ENCODE peak calls at places on chromosomes 16 and 17, in nine cellular contexts. D is cardiac fibroblast, R is ascending aorta, J is cardiac muscle cell, F is fibroblast of mammary gland, C is IMR-90, L is prostate gland, I is esophagus squamous epithelium, P is HCT116. N is an unnamed sample.

GRCh38 chr16:61413026-61413425 is 623.2 kb downstream of the CDH8 start:
- DNase-seq in R (no peak), I (no peak), J (no peak), F (no peak), L (no peak), D (no peak), C (no peak), P (no peak), N (no peak)

GRCh38 chr17:48244121-48244711 is 136.7 kb downstream of the SNX11 start:
- DNase-seq in L (no peak), R (no peak), P (peak; percentile 73), D (peak; percentile 54), J (no peak), F (no peak), C (peak; percentile 29), I (no peak), N (no peak)

GRCh38 chr17:34675143-34675542 is 95.8 kb downstream of the TMEM132E start:
- DNase-seq in J (no peak), P (no peak), L (no peak), D (no peak), F (no peak), C (no peak), I (no peak), R (no peak), N (no peak)

GRCh38 chr16:2082171-2082982 is 34.6 kb downstream of the TSC2 start:
- DNase-seq in R (no peak), P (no peak), C (peak; percentile 41), L (peak; percentile 86), F (peak; percentile 37), J (no peak), I (no peak), D (peak; percentile 41), N (no peak)

GRCh38 chr17:45792995-45793755 is 9.1 kb downstream of the CRHR1 start:
- DNase-seq in L (no peak), I (no peak), F (peak; percentile 2), J (no peak), C (no peak), P (no peak), D (peak; percentile 37), R (no peak), N (no peak)

GRCh38 chr16:84817206-84817605 is 2.6 kb upstream of the CRISPLD2 start:
- DNase-seq in J (no peak), C (no peak), I (no peak), D (no peak), R (no peak), F (no peak), L (no peak), P (no peak), N (no peak)

GRCh38 chr17:36791961-36792475 is 145.3 kb upstream of the LHX1 start:
- DNase-seq in L (no peak), R (no peak), P (no peak), F (no peak), D (no peak), J (peak; percentile 20), C (no peak), I (no peak), N (no peak)

GRCh38 chr16:12178251-12178990 is 201.9 kb downstream of the SNX29 start:
- DNase-seq in D (peak; percentile 62), I (no peak), R (no peak), P (no peak), C (peak; percentile 83), F (peak; percentile 72), J (no peak), L (no peak), N (no peak)

GRCh38 chr17:40180694-40181093 is 3.4 kb downstream of the RAPGEFL1 start:
- DNase-seq in C (no peak), L (peak; percentile 48), J (no peak), R (no peak), D (no peak), P (no peak), F (no peak), I (no peak), N (no peak)

GRCh38 chr16:10009691-10010090 is 172.5 kb downstream of the GRIN2A start:
- DNase-seq in F (no peak), P (no peak), L (no peak), R (no peak), C (no peak), I (no peak), D (no peak), J (no peak), N (no peak)

GRCh38 chr16:48498761-48499600 is 111.0 kb downstream of the N4BP1 start:
- DNase-seq in I (no peak), F (peak; percentile 89), P (no peak), R (no peak), D (peak; percentile 85), L (peak; percentile 32), C (peak; percentile 76), J (no peak), N (no peak)

GRCh38 chr16:11094838-11095565 is 150.6 kb downstream of the CLEC16A start:
- DNase-seq in F (no peak), R (no peak), P (no peak), C (no peak), I (no peak), D (no peak), L (no peak), J (no peak), N (no peak)

GRCh38 chr17:42285346-42286050 is 2.8 kb upstream of the STAT5A start:
- DNase-seq in R (peak; percentile 47), C (no peak), J (no peak), L (no peak), F (no peak), I (no peak), P (no peak), D (no peak), N (no peak)

GRCh38 chr16:31329671-31330552 is 25.1 kb upstream of the ITGAX start:
- DNase-seq in I (no peak), R (no peak), D (no peak), P (no peak), L (no peak), F (no peak), J (no peak), C (no peak), N (no peak)

GRCh38 chr16:684961-685696 is 995 bp upstream of the JMJD8 start:
- DNase-seq in R (no peak), J (no peak), P (no peak), I (no peak), L (no peak), D (no peak), F (no peak), C (no peak), N (no peak)

GRCh38 chr17:75133001-75133400 is 1.5 kb upstream of the NT5C start:
- DNase-seq in F (no peak), I (no peak), J (no peak), L (peak; percentile 56), R (no peak), C (no peak), D (no peak), P (no peak), N (no peak)

GRCh38 chr16:49021136-49021535 is 260.5 kb downstream of the CBLN1 start:
- DNase-seq in I (no peak), J (no peak), D (peak; percentile 1), R (no peak), F (peak; percentile 96), P (no peak), C (peak; percentile 7), L (no peak), N (no peak)

GRCh38 chr16:50841081-50841886 is 99.4 kb downstream of the CYLD start:
- DNase-seq in D (no peak), F (no peak), R (no peak), I (no peak), J (peak; percentile 43), P (no peak), L (no peak), C (no peak), N (no peak)

GRCh38 chr16:71473891-71474290 is 11.8 kb upstream of the ZNF23 start:
- DNase-seq in D (peak; percentile 66), C (no peak), L (no peak), F (no peak), J (no peak), I (no peak), P (peak; percentile 71), R (no peak), N (no peak)

GRCh38 chr16:68367440-68367839 is 56.6 kb downstream of the PRMT7 start:
- DNase-seq in I (no peak), R (no peak), L (no peak), J (no peak), F (no peak), D (no peak), C (no peak), P (no peak), N (no peak)

GRCh38 chr16:87108278-87108677 is 208.9 kb downstream of the C16orf95 start:
- DNase-seq in F (no peak), D (no peak), I (no peak), R (no peak), L (no peak), J (no peak), P (no peak), C (no peak), N (no peak)
- TF ChIP-seq CTCF in F (no peak), D (no peak), I (no peak), R (no peak), L (no peak), J (no peak), P (no peak), C (no peak), N (no peak)

GRCh38 chr16:74169687-74170522 is 126.7 kb upstream of the PSMD7 start:
- DNase-seq in P (no peak), C (peak; percentile 79), D (peak; percentile 33), L (no peak), R (no peak), F (peak; percentile 40), J (no peak), I (no peak), N (no peak)
- H3K4me3 ChIP-seq in P (no peak overlapping the region), C (peak overlapping the region; percentile 11), D (peak overlapping the region; percentile 38), L (no peak overlapping the region), R (peak overlapping the region; percentile 7), F (peak overlapping the region; percentile 9), J (no peak overlapping the region), I (peak overlapping the region; percentile 20), N (no peak overlapping the region)

GRCh38 chr17:6485646-6486412 is 41.6 kb downstream of the PIMREG start:
- DNase-seq in L (no peak), F (no peak), I (no peak), J (no peak), R (no peak), C (no peak), D (no peak), P (no peak), N (no peak)
- TF ChIP-seq CTCF in L (no peak), F (no peak), I (no peak), J (no peak), R (no peak), C (no peak), D (no peak), P (no peak), N (no peak)

DNA sequence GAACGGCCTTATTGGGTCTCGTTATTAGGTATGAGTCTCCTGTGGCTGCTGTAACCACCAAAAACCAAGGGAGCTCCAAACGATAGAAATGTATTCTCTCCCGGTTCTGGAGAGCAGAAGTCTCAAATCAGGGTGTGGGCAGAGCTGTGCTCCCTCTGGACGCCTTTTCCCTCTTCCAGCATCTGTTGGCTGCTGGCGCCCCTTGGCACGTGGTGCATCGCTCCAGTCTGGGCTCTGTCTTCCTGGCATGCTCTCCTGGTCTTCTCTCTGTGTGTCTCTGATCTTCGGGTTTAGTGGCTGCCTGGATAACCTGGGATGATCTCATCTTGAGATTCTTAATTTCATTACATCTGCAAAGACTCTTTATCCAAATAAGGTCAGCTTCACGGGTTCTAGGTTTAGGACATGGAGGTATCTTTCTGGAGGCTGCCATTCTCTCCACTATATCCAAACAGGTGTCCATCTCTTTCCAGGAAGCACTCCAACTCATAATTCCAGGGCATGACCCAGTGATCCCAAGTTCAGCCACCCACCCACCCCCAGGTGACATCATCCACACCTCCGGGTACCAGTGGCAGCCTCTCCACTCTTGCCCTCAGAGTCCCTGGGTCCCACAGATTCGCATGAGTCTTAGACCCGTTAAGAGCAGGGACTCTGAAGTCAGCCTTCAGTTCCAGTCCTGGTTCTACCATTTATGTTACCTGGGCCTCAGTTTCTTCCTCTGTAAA is 145.5 kb upstream of the FOXF1 start:
- DNase-seq in L (no peak), I (no peak), R (no peak), P (no peak), C (no peak), J (no peak), D (no peak), F (no peak), N (no peak)
- H3K4me3 ChIP-seq in L (no peak overlapping the region), I (no peak overlapping the region), R (no peak overlapping the region), P (no peak overlapping the region), C (no peak overlapping the region), J (no peak overlapping the region), D (no peak overlapping the region), F (no peak overlapping the region), N (no peak overlapping the region)